ENCODE peak calls at places on chromosomes 13 and 19, in four cellular contexts. H is activated CD4-positive, alpha-beta T cell treated with anti-CD3 and anti-CD28 coated beads for 4 hours; W is lower leg skin; Y is RPMI7951. M is an unnamed sample.

GRCh38 chr13:32530841-32531253 is 7.7 kb downstream of the N4BP2L2 start:
- DNase-seq in H (no peak), W (no peak), Y (peak), M (peak)

GRCh38 chr13:49400755-49401659 is 42.9 kb downstream of the CAB39L start:
- DNase-seq in H (no peak), W (no peak), Y (peak), M (no peak)

GRCh38 chr19:4369109-4369887 is 25.9 kb downstream of the MPND start:
- DNase-seq in H (peak), W (peak), Y (no peak), M (peak)

GRCh38 chr19:19447536-19448237 is 42.2 kb downstream of the GATAD2A start:
- DNase-seq in H (no peak), W (no peak), Y (no peak), M (peak)

GRCh38 chr13:97018029-97018819 is 23.9 kb upstream of the OXGR1 start:
- DNase-seq in H (peak), W (no peak), Y (peak), M (no peak)

GRCh38 chr13:43408274-43408673 is 378.5 kb downstream of the ENOX1 start:
- DNase-seq in H (no peak), W (no peak), Y (no peak), M (no peak)

GRCh38 chr19:46624958-46625661 is at the start of gene PTGIR:
- DNase-seq in H (no peak), W (peak), Y (peak), M (no peak)

GRCh38 chr13:76292726-76293125 is 593.5 kb downstream of the KCTD12 start:
- DNase-seq in H (no peak), W (no peak), Y (no peak), M (no peak)

GRCh38 chr19:48553676-48554384 is 1.9 kb downstream of the SULT2B1 start:
- DNase-seq in H (no peak), W (no peak), Y (peak), M (no peak)

GRCh38 chr13:111656439-111656838 is 336.0 kb downstream of the TEX29 start:
- DNase-seq in H (no peak), W (peak), Y (no peak), M (no peak)

GRCh38 chr13:27789495-27790303 is 2.6 kb upstream of the GSX1 start:
- DNase-seq in H (no peak), W (peak), Y (no peak), M (no peak)